ENCODE peak calls at places on chromosomes 2 and 18, in seven cellular contexts. G is fibroblast of pulmonary artery, X is GM06990, E is fibroblast of mammary gland, H is fibroblast of lung, A is NT2/D1, W is GM12865. I is an unnamed sample.

GRCh38 chr2:204751472-204751871 is 206.2 kb downstream of the PARD3B start:
- DNase-seq in G (no peak), X (no peak), E (no peak), H (no peak), A (no peak), W (no peak), I (no peak)

GRCh38 chr2:12151716-12152115 is 405.3 kb downstream of the LPIN1 start:
- DNase-seq in G (no peak), X (no peak), E (no peak), H (no peak), A (no peak), W (no peak), I (no peak)

GRCh38 chr18:56431551-56431950 is 206.8 kb downstream of the TXNL1 start:
- DNase-seq in G (no peak), X (no peak), E (peak; percentile 6), H (peak; percentile 59), A (no peak), W (peak; percentile 13), I (no peak)

GRCh38 chr18:6807504-6808257 is 78.2 kb downstream of the ARHGAP28 start:
- DNase-seq in G (no peak), X (no peak), E (no peak), H (no peak), A (no peak), W (no peak), I (no peak)

GRCh38 chr18:26215247-26215970 is 10.8 kb upstream of the TAF4B start:
- DNase-seq in G (no peak), X (peak; percentile 53), E (no peak), H (no peak), A (no peak), W (peak; percentile 83), I (peak; percentile 70)

GRCh38 chr18:74155276-74155675 is 7.0 kb downstream of the TIMM21 start:
- DNase-seq in G (no peak), X (no peak), E (peak; percentile 31), H (peak; percentile 17), A (no peak), W (no peak), I (no peak)

GRCh38 chr18:13279181-13280065 is 60.9 kb downstream of the LDLRAD4 start:
- DNase-seq in G (no peak), X (peak; percentile 32), E (no peak), H (no peak), A (no peak), W (peak; percentile 24), I (peak; percentile 51)

GRCh38 chr2:5121677-5122076 is 570.5 kb upstream of the SOX11 start:
- DNase-seq in G (no peak), X (no peak), E (no peak), H (no peak), A (no peak), W (no peak), I (no peak)

GRCh38 chr18:35889677-35890076 is 82.8 kb upstream of the RMP24 start:
- DNase-seq in G (no peak), X (no peak), E (no peak), H (no peak), A (no peak), W (no peak), I (no peak)

GRCh38 chr18:67475673-67476072 is 40.8 kb downstream of the DSEL start:
- DNase-seq in G (peak; percentile 68), X (no peak), E (peak; percentile 38), H (peak; percentile 37), A (no peak), W (no peak), I (no peak)

GRCh38 chr2:109144271-109144670 is 15.3 kb downstream of the SH3RF3 start:
- DNase-seq in G (no peak), X (no peak), E (no peak), H (no peak), A (no peak), W (peak; percentile 55), I (peak; percentile 61)

GRCh38 chr18:63264871-63265270 is 54.7 kb downstream of the BCL2 start:
- DNase-seq in G (no peak), X (no peak), E (no peak), H (no peak), A (no peak), W (no peak), I (no peak)

GRCh38 chr18:63260075-63260754 is 59.4 kb downstream of the BCL2 start:
- DNase-seq in G (no peak), X (no peak), E (no peak), H (no peak), A (no peak), W (no peak), I (no peak)

GRCh38 chr18:63261029-63261428 is 58.5 kb downstream of the BCL2 start:
- DNase-seq in G (no peak), X (no peak), E (no peak), H (no peak), A (no peak), W (no peak), I (no peak)

GRCh38 chr18:63263444-63263843 is 56.1 kb downstream of the BCL2 start:
- DNase-seq in G (no peak), X (no peak), E (no peak), H (no peak), A (no peak), W (no peak), I (no peak)

GRCh38 chr18:63262369-63263335 is 56.9 kb downstream of the BCL2 start:
- DNase-seq in G (peak; percentile 2), X (no peak), E (no peak), H (no peak), A (no peak), W (no peak), I (no peak)
- H3K4me3 ChIP-seq in G (no peak overlapping the region), X (no peak overlapping the region), E (no peak overlapping the region), H (no peak overlapping the region), A (no peak overlapping the region), W (no peak overlapping the region), I (no peak overlapping the region)

GRCh38 chr18:30265190-30265589 is 777.4 kb downstream of the DSC3 start:
- DNase-seq in G (no peak), X (no peak), E (no peak), H (no peak), A (no peak), W (no peak), I (no peak)
- H3K4me3 ChIP-seq in G (no peak overlapping the region), X (no peak overlapping the region), E (no peak overlapping the region), H (no peak overlapping the region), A (no peak overlapping the region), W (no peak overlapping the region), I (no peak overlapping the region)

DNA sequence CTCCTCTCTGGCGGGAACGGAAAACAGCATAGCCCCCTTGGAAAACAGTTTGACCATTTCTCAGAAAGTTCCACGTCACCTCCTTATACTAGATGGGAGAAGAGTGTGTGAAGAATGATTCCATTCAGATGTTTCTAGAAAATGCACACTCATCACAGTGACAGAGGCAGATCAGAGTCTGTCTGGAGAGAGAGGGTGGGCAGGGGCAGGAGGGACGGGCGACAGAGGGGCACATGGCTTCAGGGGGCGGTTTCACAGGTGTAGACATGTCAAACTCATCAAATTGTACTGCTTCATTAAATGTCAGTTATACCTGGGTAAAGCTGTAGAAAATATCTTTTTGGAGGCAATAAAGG is 88.8 kb upstream of the TAF1B start:
- DNase-seq in G (no peak), X (no peak), E (no peak), H (no peak), A (no peak), W (no peak), I (peak; percentile 25)
- H3K4me3 ChIP-seq in G (no peak overlapping the region), X (no peak overlapping the region), E (no peak overlapping the region), H (no peak overlapping the region), A (no peak overlapping the region), W (peak overlapping the region; percentile 56), I (peak overlapping the region; percentile 23)

DNA sequence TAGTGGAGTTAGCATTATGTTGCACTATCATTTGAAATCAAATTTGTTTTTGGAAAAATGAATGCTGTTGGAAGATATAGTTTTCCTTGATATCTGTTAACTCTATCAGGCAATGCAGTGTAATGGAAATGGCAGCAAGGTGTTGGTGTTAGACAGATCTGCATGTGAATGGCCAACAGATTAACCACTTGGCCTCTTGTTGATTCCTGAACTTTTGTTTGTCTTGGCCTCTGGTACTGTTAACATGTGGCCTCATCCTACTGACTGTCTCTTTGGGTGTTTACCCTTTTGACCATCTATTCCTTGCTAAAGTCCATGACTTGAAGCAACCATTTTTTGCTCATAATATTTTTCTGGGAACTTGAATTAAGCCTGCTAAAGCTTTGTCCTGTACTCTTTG is 110.2 kb upstream of the CDH2 start:
- DNase-seq in G (no peak), X (no peak), E (no peak), H (no peak), A (peak; percentile 38), W (no peak), I (no peak)
- H3K4me3 ChIP-seq in G (no peak overlapping the region), X (no peak overlapping the region), E (no peak overlapping the region), H (no peak overlapping the region), A (no peak overlapping the region), W (no peak overlapping the region), I (no peak overlapping the region)

DNA sequence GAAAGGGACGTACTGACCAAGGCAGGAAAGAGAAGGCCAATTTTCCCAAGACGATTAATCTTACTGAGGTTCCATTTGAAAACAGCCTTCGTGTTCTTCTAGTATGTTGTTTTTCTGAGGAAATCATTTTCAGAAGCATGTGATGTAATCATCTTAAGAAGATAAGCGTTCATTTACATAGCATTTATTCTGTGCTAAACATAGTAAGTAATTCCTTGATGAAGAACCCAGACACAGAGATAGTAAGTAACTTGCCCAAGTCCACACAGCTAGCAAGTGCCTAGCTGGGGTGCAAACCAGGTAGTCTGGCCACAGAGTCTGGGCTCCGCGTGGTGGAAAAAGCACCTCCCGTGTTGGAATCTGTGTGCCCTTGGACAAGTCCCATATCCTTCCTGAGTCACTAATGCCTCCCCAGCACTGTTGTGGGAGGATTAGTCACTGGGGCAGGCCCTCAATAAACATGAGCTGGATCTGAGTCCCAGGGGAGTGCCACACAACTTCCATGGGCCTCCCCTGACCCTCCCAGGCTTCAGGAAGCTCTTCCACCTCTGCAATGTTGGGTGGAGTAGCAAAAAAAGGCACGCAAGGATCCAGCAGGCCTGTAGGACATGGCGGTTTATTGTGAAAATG is 26.9 kb upstream of the ASAP2 start:
- DNase-seq in G (peak; percentile 94), X (no peak), E (peak; percentile 98), H (peak; percentile 95), A (no peak), W (no peak), I (no peak)
- H3K4me3 ChIP-seq in G (peak overlapping the region; percentile 15), X (no peak overlapping the region), E (no peak overlapping the region), H (no peak overlapping the region), A (no peak overlapping the region), W (no peak overlapping the region), I (no peak overlapping the region)

DNA sequence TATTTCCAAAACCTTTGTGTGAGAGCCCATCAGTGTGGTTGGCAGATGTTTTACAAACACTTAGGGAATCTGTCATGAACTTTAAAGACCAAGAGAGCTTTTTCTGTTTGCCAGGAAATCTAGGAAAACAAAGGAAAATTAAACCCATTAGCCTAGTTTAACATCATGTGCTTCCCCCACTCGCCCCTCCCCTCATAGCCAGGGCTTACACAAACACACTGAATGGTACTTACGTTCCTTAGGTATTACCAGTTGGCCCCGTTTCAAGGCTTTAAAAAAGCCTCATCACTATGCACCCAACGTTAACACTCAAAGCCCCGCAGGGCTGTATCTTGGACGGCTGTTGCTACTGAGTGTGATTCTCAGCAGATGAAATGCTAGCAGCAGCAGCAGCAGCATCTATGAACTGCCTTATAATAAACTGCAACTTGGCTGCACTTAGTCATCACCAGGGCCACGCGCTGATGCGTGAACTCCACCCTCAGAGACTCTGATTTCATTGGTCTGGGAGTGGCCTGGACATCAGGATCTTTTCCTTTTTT is 20.1 kb upstream of the TTC39C start:
- DNase-seq in G (peak; percentile 64), X (no peak), E (peak; percentile 83), H (peak; percentile 92), A (no peak), W (peak; percentile 73), I (peak; percentile 81)
- H3K4me3 ChIP-seq in G (no peak overlapping the region), X (peak overlapping the region; percentile 65), E (no peak overlapping the region), H (no peak overlapping the region), A (no peak overlapping the region), W (peak overlapping the region; percentile 55), I (peak overlapping the region; percentile 49)

GRCh38 chr2:64698068-64698645 is 44.4 kb upstream of the SERTAD2 start:
- DNase-seq in G (no peak), X (no peak), E (no peak), H (no peak), A (no peak), W (no peak), I (no peak)
- H3K4me3 ChIP-seq in G (no peak overlapping the region), X (peak overlapping the region; percentile 13), E (no peak overlapping the region), H (no peak overlapping the region), A (no peak overlapping the region), W (no peak overlapping the region), I (no peak overlapping the region)

I was measured in CD4-positive, alpha-beta memory T cell.